ENCODE peak calls at places on chromosomes 5 and 9, in four cellular contexts. A, T, L and Q are unnamed samples.

GRCh38 chr5:41068169-41068568 is 3.0 kb downstream of the MROH2B start:
- DNase-seq in L (no peak), A (no peak), T (no peak), Q (no peak)

GRCh38 chr9:70947086-70947485 is 174.3 kb downstream of the TRPM3 start:
- DNase-seq in L (no peak), T (no peak), A (no peak), Q (no peak)

GRCh38 chr9:94951591-94952115 is 225.2 kb downstream of the AOPEP start:
- DNase-seq in T (no peak), A (no peak), L (no peak), Q (no peak)

GRCh38 chr9:95626885-95627558 is 110.3 kb upstream of the PTCH1 start:
- DNase-seq in L (no peak), T (peak), A (peak), Q (no peak)

GRCh38 chr9:16870606-16871357 is at the start of gene BNC2:
- DNase-seq in T (no peak), A (peak), L (peak), Q (no peak)

GRCh38 chr5:138789771-138790242 is 36.6 kb downstream of the CTNNA1 start:
- DNase-seq in A (no peak), L (no peak), T (peak), Q (no peak)

GRCh38 chr9:81317939-81318338 is 371.4 kb downstream of the TLE1 start:
- DNase-seq in L (peak), T (no peak), A (no peak), Q (no peak)

GRCh38 chr5:143570989-143571388 is 167.5 kb upstream of the NR3C1 start:
- DNase-seq in A (no peak), L (no peak), T (no peak), Q (no peak)

GRCh38 chr5:534006-534742 is 9.9 kb upstream of the SLC9A3 start:
- DNase-seq in L (no peak), A (peak), T (no peak), Q (peak)

GRCh38 chr5:176716320-176716719 is 69.0 kb downstream of the TSPAN17 start:
- DNase-seq in L (peak), T (no peak), A (no peak), Q (no peak)

GRCh38 chr5:160001457-160001856 is 7.5 kb upstream of the TTC1 start:
- DNase-seq in T (no peak), L (no peak), A (no peak), Q (no peak)

GRCh38 chr5:12570688-12571087 is 666.4 kb upstream of the CTNND2 start:
- DNase-seq in T (no peak), L (peak), A (no peak), Q (no peak)

GRCh38 chr5:131393498-131393968 is 129.7 kb downstream of the CDC42SE2 start:
- DNase-seq in T (no peak), A (no peak), L (no peak), Q (no peak)

GRCh38 chr9:37639109-37639748 is 11.5 kb upstream of the FRMPD1 start:
- DNase-seq in A (no peak), L (no peak), T (no peak), Q (no peak)

GRCh38 chr9:84694248-84694647 is 24.7 kb downstream of the NTRK2 start:
- DNase-seq in L (no peak), T (no peak), A (no peak), Q (no peak)

GRCh38 chr5:171630047-171630669 is 155.5 kb upstream of the SMIM23 start:
- DNase-seq in T (no peak), A (peak), L (peak), Q (no peak)

GRCh38 chr5:1129725-1130082 is 17.8 kb upstream of the SLC12A7 start:
- DNase-seq in T (no peak), L (peak), A (no peak), Q (no peak)

GRCh38 chr5:55226027-55226933 is 835 bp downstream of the MCIDAS start:
- DNase-seq in T (no peak), L (peak), A (peak), Q (peak)

GRCh38 chr5:38724301-38725030 is 121.3 kb upstream of the OSMR start:
- DNase-seq in T (no peak), A (no peak), L (peak), Q (no peak)

GRCh38 chr9:113526841-113527240 is 63.3 kb downstream of the RGS3 start:
- DNase-seq in T (no peak), A (no peak), L (no peak), Q (no peak)

GRCh38 chr9:74117731-74118130 is 379.4 kb upstream of the RORB start:
- DNase-seq in A (no peak), L (no peak), T (no peak), Q (no peak)

GRCh38 chr9:132301521-132301920 is 53.3 kb downstream of the SETX start:
- DNase-seq in A (no peak), L (no peak), T (no peak), Q (no peak)

GRCh38 chr5:10759111-10759510 is 1.9 kb downstream of the DAP start:
- DNase-seq in T (no peak), A (no peak), L (no peak), Q (no peak)

GRCh38 chr5:10757043-10757442 is 4.0 kb downstream of the DAP start:
- DNase-seq in A (no peak), T (no peak), L (no peak), Q (no peak)

GRCh38 chr5:10760033-10760975 is 730 bp downstream of the DAP start:
- DNase-seq in A (no peak), T (no peak), L (peak), Q (no peak)

GRCh38 chr5:10753178-10753577 is 7.9 kb downstream of the DAP start:
- DNase-seq in T (no peak), A (no peak), L (no peak), Q (no peak)

DNA sequence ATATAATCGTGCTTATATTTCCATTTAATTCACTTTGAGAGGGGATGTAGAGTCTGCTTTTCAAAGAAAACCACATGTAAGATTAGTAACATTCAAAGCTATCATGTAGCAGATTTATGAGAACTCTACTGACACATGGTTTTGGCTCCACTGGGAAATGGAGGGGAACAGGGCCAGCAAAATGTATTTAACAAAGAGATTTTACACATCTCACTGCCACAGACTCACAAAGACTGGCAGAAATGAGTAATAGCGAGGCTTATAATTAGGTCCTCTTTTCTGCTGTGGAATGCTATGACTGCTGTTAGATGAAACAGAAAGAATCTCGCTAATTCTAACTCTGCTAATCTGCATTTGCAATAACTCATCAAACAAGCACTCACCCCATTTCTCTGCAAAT is 4.5 kb downstream of the DAP start:
- DNase-seq in L (peak), T (no peak), A (no peak), Q (no peak)
- H3K4me3 ChIP-seq in L (no peak), T (no peak), A (no peak), Q (no peak)

GRCh38 chr9:77833686-77834429 is 185.7 kb upstream of the GNA14 start:
- DNase-seq in T (no peak), L (no peak), A (no peak), Q (no peak)
- H3K4me3 ChIP-seq in T (no peak), L (no peak), A (no peak), Q (no peak)

DNA sequence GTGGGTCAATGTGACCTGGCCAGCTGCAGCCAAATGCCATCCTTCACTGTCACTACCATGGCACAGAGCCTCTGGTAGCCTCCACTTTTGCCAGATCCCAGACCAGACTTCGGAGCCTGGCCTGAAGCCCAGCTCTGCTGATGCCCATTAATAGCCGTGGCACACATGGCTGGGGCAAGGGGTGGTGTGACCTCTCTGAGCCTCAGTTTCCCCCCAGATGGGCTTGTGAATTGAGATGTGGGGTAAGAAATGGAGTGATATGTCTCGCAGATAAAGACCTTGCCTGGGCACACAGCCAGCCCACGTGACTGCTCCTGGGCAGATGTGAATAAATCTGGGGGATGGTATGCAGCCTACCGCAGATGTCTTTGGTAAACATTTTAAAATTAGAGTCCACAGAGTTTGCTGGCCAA is 13.9 kb downstream of the SUSD3 start:
- DNase-seq in A (no peak), L (no peak), T (no peak), Q (no peak)
- H3K4me3 ChIP-seq in A (no peak), L (no peak), T (no peak), Q (no peak)

GRCh38 chr9:20558609-20559016 is 63.7 kb downstream of the MLLT3 start:
- DNase-seq in A (no peak), T (no peak), L (peak), Q (no peak)
- H3K4me3 ChIP-seq in A (no peak), T (no peak), L (peak), Q (no peak)